ENCODE peak calls at places on chromosome 1, in eight cellular contexts. D, J, E, C, R, T, H and X are unnamed samples.

GRCh38 chr1:1758692-1759455 is 19.4 kb downstream of the NADK start:
- DNase-seq in C (no peak), D (no peak), E (no peak), J (peak; percentile 46), H (peak; percentile 67), R (no peak), T (no peak), X (peak; percentile 97)

GRCh38 chr1:89405275-89405929 is 41.5 kb downstream of the GBP6 start:
- DNase-seq in R (no peak), C (no peak), D (no peak), J (no peak), H (no peak), E (no peak), T (no peak), X (no peak)

GRCh38 chr1:110102081-110102480 is 10.2 kb upstream of the UBL4B start:
- DNase-seq in R (no peak), D (no peak), T (peak; percentile 64), E (no peak), J (peak; percentile 90), H (no peak), C (no peak), X (no peak)

GRCh38 chr1:52659851-52660596 is 27.1 kb downstream of the SHISAL2A start:
- DNase-seq in T (no peak), H (no peak), R (no peak), J (no peak), D (no peak), C (no peak), E (no peak), X (no peak)

GRCh38 chr1:68230901-68231626 is 1.3 kb downstream of the WLS start:
- DNase-seq in E (peak; percentile 48), T (peak; percentile 67), D (no peak), H (peak; percentile 41), C (peak; percentile 37), R (no peak), J (peak; percentile 68), X (peak; percentile 47)

GRCh38 chr1:182083851-182084486 is 22.5 kb upstream of the ZNF648 start:
- DNase-seq in H (no peak), R (no peak), T (no peak), E (no peak), D (no peak), C (no peak), J (peak; percentile 60), X (peak; percentile 25)

GRCh38 chr1:35825255-35825654 is 17.4 kb downstream of the AGO4 start:
- DNase-seq in J (no peak), H (no peak), C (no peak), D (no peak), R (no peak), E (no peak), T (no peak), X (no peak)

GRCh38 chr1:235067396-235068154 is 61.1 kb downstream of the TOMM20 start:
- DNase-seq in T (peak; percentile 100), D (no peak), H (peak; percentile 88), C (peak; percentile 98), R (peak; percentile 97), E (no peak), J (peak; percentile 95), X (peak; percentile 90)

GRCh38 chr1:42142894-42143675 is 10.1 kb upstream of the GUCA2B start:
- DNase-seq in H (no peak), J (peak; percentile 17), T (no peak), R (no peak), E (no peak), C (no peak), D (no peak), X (no peak)